ENCODE peak calls at places on chromosomes 3 and 15, in five cellular contexts. One of them, this sample, is unnamed.

GRCh38 chr3:99505646-99506269 is 132.6 kb upstream of the COL8A1 start:
- DNase-seq in AG10803: peak; percentile 98
- DNase-seq in MM.1S: peak; percentile 30
- DNase-seq in stomach: no peak
- DNase-seq in body of pancreas: no peak
- DNase-seq in this sample: no peak

GRCh38 chr3:59895972-59896371 is 846.1 kb upstream of the CFAP20DC start:
- DNase-seq in body of pancreas: no peak
- DNase-seq in stomach: no peak
- DNase-seq in MM.1S: no peak
- DNase-seq in AG10803: no peak
- DNase-seq in this sample: no peak

GRCh38 chr15:61794276-61794675 is 266.0 kb downstream of the VPS13C start:
- DNase-seq in AG10803: no peak
- DNase-seq in body of pancreas: no peak
- DNase-seq in MM.1S: no peak
- DNase-seq in stomach: no peak
- DNase-seq in this sample: no peak

GRCh38 chr3:164155386-164155785 is 922.9 kb downstream of the SI start:
- DNase-seq in body of pancreas: no peak
- DNase-seq in MM.1S: no peak
- DNase-seq in stomach: no peak
- DNase-seq in AG10803: no peak
- DNase-seq in this sample: no peak

GRCh38 chr15:76905855-76906254 is 715 bp upstream of the SCAPER start:
- DNase-seq in MM.1S: no peak
- DNase-seq in AG10803: no peak
- DNase-seq in body of pancreas: no peak
- DNase-seq in stomach: no peak
- DNase-seq in this sample: no peak

GRCh38 chr3:72665701-72666443 is 182.4 kb downstream of the SHQ1 start:
- DNase-seq in stomach: peak; percentile 46
- DNase-seq in MM.1S: peak; percentile 39
- DNase-seq in body of pancreas: peak; percentile 55
- DNase-seq in AG10803: no peak
- DNase-seq in this sample: peak; percentile 19

GRCh38 chr3:181726351-181727121 is 14.8 kb downstream of the SOX2 start:
- DNase-seq in body of pancreas: no peak
- DNase-seq in AG10803: no peak
- DNase-seq in MM.1S: peak; percentile 67
- DNase-seq in stomach: peak; percentile 63
- DNase-seq in this sample: no peak

GRCh38 chr15:85412956-85413854 is 32.8 kb downstream of the AKAP13 start:
- DNase-seq in body of pancreas: peak; percentile 42
- DNase-seq in stomach: peak; percentile 65
- DNase-seq in AG10803: peak; percentile 74
- DNase-seq in MM.1S: peak; percentile 92
- DNase-seq in this sample: peak; percentile 8

GRCh38 chr15:80568298-80568697 is 126.8 kb upstream of the ABHD17C start:
- DNase-seq in body of pancreas: no peak
- DNase-seq in MM.1S: no peak
- DNase-seq in stomach: no peak
- DNase-seq in AG10803: no peak
- DNase-seq in this sample: peak; percentile 76

GRCh38 chr3:169676925-169677537 is 13.5 kb upstream of the MECOM start:
- DNase-seq in AG10803: no peak
- DNase-seq in stomach: no peak
- DNase-seq in MM.1S: no peak
- DNase-seq in body of pancreas: no peak
- DNase-seq in this sample: no peak

GRCh38 chr15:68559342-68560310 is 19.2 kb upstream of the CORO2B start:
- DNase-seq in MM.1S: peak; percentile 76
- DNase-seq in stomach: peak; percentile 80
- DNase-seq in AG10803: peak; percentile 67
- DNase-seq in body of pancreas: peak; percentile 71
- DNase-seq in this sample: peak; percentile 27

GRCh38 chr3:195574497-195575304 is 9.0 kb downstream of the APOD start:
- DNase-seq in body of pancreas: no peak
- DNase-seq in AG10803: no peak
- DNase-seq in MM.1S: no peak
- DNase-seq in stomach: no peak
- DNase-seq in this sample: no peak

GRCh38 chr15:64193971-64194370 is 31.1 kb upstream of the PPIB start:
- DNase-seq in body of pancreas: no peak
- DNase-seq in AG10803: no peak
- DNase-seq in MM.1S: no peak
- DNase-seq in stomach: no peak
- DNase-seq in this sample: no peak

GRCh38 chr3:189146842-189147241 is 24.9 kb upstream of the TPRG1 start:
- DNase-seq in body of pancreas: no peak
- DNase-seq in MM.1S: no peak
- DNase-seq in AG10803: no peak
- DNase-seq in stomach: no peak
- DNase-seq in this sample: no peak

GRCh38 chr15:72503147-72503546 is 29.0 kb downstream of the ARIH1 start:
- DNase-seq in AG10803: peak; percentile 20
- DNase-seq in MM.1S: no peak
- DNase-seq in stomach: no peak
- DNase-seq in body of pancreas: no peak
- DNase-seq in this sample: peak; percentile 50
- H3K4me3 ChIP-seq in AG10803: no peak overlapping the region
- H3K4me3 ChIP-seq in MM.1S: no peak overlapping the region
- H3K4me3 ChIP-seq in stomach: no peak overlapping the region
- H3K4me3 ChIP-seq in body of pancreas: no peak overlapping the region
- H3K4me3 ChIP-seq in this sample: no peak overlapping the region

GRCh38 chr3:127836004-127836882 is 13.9 kb upstream of the MGLL start:
- DNase-seq in AG10803: no peak
- DNase-seq in stomach: peak; percentile 50
- DNase-seq in body of pancreas: no peak
- DNase-seq in MM.1S: peak; percentile 70
- DNase-seq in this sample: no peak
- H3K4me3 ChIP-seq in AG10803: no peak overlapping the region
- H3K4me3 ChIP-seq in stomach: no peak overlapping the region
- H3K4me3 ChIP-seq in body of pancreas: no peak overlapping the region
- H3K4me3 ChIP-seq in MM.1S: no peak overlapping the region
- H3K4me3 ChIP-seq in this sample: no peak overlapping the region

GRCh38 chr15:53869044-53869805 is 109.0 kb upstream of the UNC13C start:
- DNase-seq in body of pancreas: no peak
- DNase-seq in stomach: no peak
- DNase-seq in AG10803: no peak
- DNase-seq in MM.1S: peak; percentile 9
- DNase-seq in this sample: no peak
- H3K4me3 ChIP-seq in body of pancreas: no peak overlapping the region
- H3K4me3 ChIP-seq in stomach: no peak overlapping the region
- H3K4me3 ChIP-seq in AG10803: no peak overlapping the region
- H3K4me3 ChIP-seq in MM.1S: no peak overlapping the region
- H3K4me3 ChIP-seq in this sample: no peak overlapping the region

GRCh38 chr15:65355983-65356353 is 21.8 kb downstream of the IGDCC3 start:
- DNase-seq in MM.1S: no peak
- DNase-seq in stomach: no peak
- DNase-seq in AG10803: no peak
- DNase-seq in body of pancreas: no peak
- DNase-seq in this sample: no peak

GRCh38 chr15:65349338-65349737 is 28.5 kb downstream of the IGDCC3 start:
- DNase-seq in stomach: no peak
- DNase-seq in AG10803: no peak
- DNase-seq in body of pancreas: no peak
- DNase-seq in MM.1S: no peak
- DNase-seq in this sample: no peak

GRCh38 chr15:65355173-65355982 is 22.4 kb downstream of the IGDCC3 start:
- DNase-seq in body of pancreas: no peak
- DNase-seq in stomach: no peak
- DNase-seq in AG10803: no peak
- DNase-seq in MM.1S: no peak
- DNase-seq in this sample: no peak

GRCh38 chr15:65354835-65355172 is 23.0 kb downstream of the IGDCC3 start:
- DNase-seq in body of pancreas: no peak
- DNase-seq in MM.1S: no peak
- DNase-seq in AG10803: no peak
- DNase-seq in stomach: no peak
- DNase-seq in this sample: no peak
- H3K4me3 ChIP-seq in body of pancreas: no peak overlapping the region
- H3K4me3 ChIP-seq in MM.1S: no peak overlapping the region
- H3K4me3 ChIP-seq in AG10803: no peak overlapping the region
- H3K4me3 ChIP-seq in stomach: peak overlapping the region; percentile 42
- H3K4me3 ChIP-seq in this sample: no peak overlapping the region

DNA sequence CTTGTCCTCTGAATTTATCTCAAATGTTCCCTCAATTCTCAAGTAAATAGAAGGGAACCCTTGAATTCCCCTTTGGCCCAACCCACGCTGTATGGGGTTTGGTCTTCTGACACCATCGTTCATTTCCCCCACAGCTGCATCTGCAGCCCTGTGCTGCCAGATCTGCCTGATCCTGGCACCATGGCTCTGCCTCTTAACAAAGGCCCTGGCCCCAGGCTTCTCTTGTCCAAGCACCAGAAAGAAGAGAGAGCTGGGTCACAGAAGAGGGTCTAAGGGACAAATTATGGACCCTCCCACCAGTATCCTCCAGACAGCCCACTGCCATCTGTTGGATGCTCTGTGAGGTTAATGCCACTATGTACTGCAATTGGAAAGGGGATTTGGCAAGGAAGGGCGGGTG is 1.8 kb downstream of the MAP1A start:
- DNase-seq in AG10803: no peak
- DNase-seq in stomach: no peak
- DNase-seq in MM.1S: no peak
- DNase-seq in body of pancreas: no peak
- DNase-seq in this sample: no peak
- H3K4me3 ChIP-seq in AG10803: peak overlapping the region; percentile 98
- H3K4me3 ChIP-seq in stomach: peak overlapping the region; percentile 52
- H3K4me3 ChIP-seq in MM.1S: no peak overlapping the region
- H3K4me3 ChIP-seq in body of pancreas: no peak overlapping the region
- H3K4me3 ChIP-seq in this sample: peak overlapping the region; percentile 96

GRCh38 chr15:74430510-74430951 is 3.2 kb downstream of the SEMA7A start:
- DNase-seq in stomach: no peak
- DNase-seq in MM.1S: no peak
- DNase-seq in body of pancreas: no peak
- DNase-seq in AG10803: no peak
- DNase-seq in this sample: no peak

GRCh38 chr15:74431645-74432044 is 2.1 kb downstream of the SEMA7A start:
- DNase-seq in MM.1S: no peak
- DNase-seq in AG10803: no peak
- DNase-seq in body of pancreas: no peak
- DNase-seq in stomach: no peak
- DNase-seq in this sample: no peak

GRCh38 chr15:74429784-74430141 is 4.0 kb downstream of the SEMA7A start:
- DNase-seq in AG10803: no peak
- DNase-seq in MM.1S: no peak
- DNase-seq in body of pancreas: no peak
- DNase-seq in stomach: no peak
- DNase-seq in this sample: no peak

GRCh38 chr15:74432271-74432967 is 1.3 kb downstream of the SEMA7A start:
- DNase-seq in AG10803: no peak
- DNase-seq in MM.1S: no peak
- DNase-seq in body of pancreas: no peak
- DNase-seq in stomach: no peak
- DNase-seq in this sample: no peak

DNA sequence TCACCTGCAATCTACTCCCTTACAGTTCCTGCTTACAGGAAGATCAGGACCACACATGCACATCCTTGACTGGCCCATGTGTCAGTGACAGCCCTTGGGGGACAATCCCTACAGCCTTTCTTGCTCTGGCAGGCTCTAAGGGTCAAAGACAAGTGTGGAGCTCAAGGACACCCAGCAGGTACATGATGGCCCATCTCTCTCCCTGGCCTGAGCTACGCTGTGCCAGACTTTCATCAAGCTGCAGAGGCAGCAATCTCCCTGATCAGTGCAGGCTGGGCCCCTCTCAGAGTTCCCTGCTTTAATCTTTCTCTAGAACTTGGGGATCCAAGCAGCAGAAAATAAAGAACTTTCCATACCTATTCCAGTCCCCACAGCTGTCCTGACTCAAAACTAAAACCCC is 2.6 kb downstream of the SEMA7A start:
- DNase-seq in AG10803: no peak
- DNase-seq in MM.1S: no peak
- DNase-seq in body of pancreas: no peak
- DNase-seq in stomach: no peak
- DNase-seq in this sample: no peak
- H3K4me3 ChIP-seq in AG10803: peak overlapping the region; percentile 77
- H3K4me3 ChIP-seq in MM.1S: no peak overlapping the region
- H3K4me3 ChIP-seq in body of pancreas: no peak overlapping the region
- H3K4me3 ChIP-seq in stomach: no peak overlapping the region
- H3K4me3 ChIP-seq in this sample: no peak overlapping the region

GRCh38 chr3:179071161-179071568 is 444 bp downstream of the ZMAT3 start:
- DNase-seq in MM.1S: peak; percentile 51
- DNase-seq in AG10803: peak; percentile 48
- DNase-seq in body of pancreas: peak; percentile 38
- DNase-seq in stomach: no peak
- DNase-seq in this sample: peak; percentile 40

GRCh38 chr3:179068779-179069530 is 2.7 kb downstream of the ZMAT3 start:
- DNase-seq in MM.1S: no peak
- DNase-seq in AG10803: peak; percentile 64
- DNase-seq in body of pancreas: no peak
- DNase-seq in stomach: no peak
- DNase-seq in this sample: peak; percentile 26

GRCh38 chr3:179067839-179068238 is 3.8 kb downstream of the ZMAT3 start:
- DNase-seq in AG10803: no peak
- DNase-seq in MM.1S: no peak
- DNase-seq in stomach: no peak
- DNase-seq in body of pancreas: no peak
- DNase-seq in this sample: no peak

GRCh38 chr3:179071569-179072397 is at the start of gene ZMAT3:
- DNase-seq in stomach: peak; percentile 87
- DNase-seq in body of pancreas: peak; percentile 83
- DNase-seq in AG10803: peak; percentile 81
- DNase-seq in MM.1S: peak; percentile 84
- DNase-seq in this sample: peak; percentile 77

GRCh38 chr3:179069762-179070390 is 1.7 kb downstream of the ZMAT3 start:
- DNase-seq in AG10803: peak; percentile 68
- DNase-seq in MM.1S: peak; percentile 4
- DNase-seq in stomach: no peak
- DNase-seq in body of pancreas: no peak
- DNase-seq in this sample: no peak
- H3K4me3 ChIP-seq in AG10803: peak overlapping the region; percentile 89
- H3K4me3 ChIP-seq in MM.1S: no peak overlapping the region
- H3K4me3 ChIP-seq in stomach: no peak overlapping the region
- H3K4me3 ChIP-seq in body of pancreas: no peak overlapping the region
- H3K4me3 ChIP-seq in this sample: no peak overlapping the region

DNA sequence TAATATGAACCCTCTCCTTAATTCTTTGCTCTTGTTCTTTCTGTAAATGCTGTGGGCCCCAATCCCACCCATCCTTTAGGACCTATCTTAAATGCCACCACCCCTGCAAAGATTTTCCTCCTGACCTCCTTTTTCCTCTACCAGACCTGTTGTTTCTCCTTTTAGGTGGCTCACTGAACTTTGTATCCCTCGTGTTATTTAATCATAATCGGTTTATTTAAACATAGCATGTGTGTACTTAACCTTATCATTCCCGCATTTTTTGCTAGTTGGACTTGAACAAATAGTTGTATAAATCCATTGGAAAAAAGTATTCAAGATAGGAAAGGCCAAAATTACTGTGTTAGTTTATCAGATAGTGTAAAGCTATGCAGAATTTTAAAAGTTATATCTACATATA is 988 bp upstream of the NFKBIZ start:
- DNase-seq in body of pancreas: no peak
- DNase-seq in stomach: no peak
- DNase-seq in AG10803: no peak
- DNase-seq in MM.1S: no peak
- DNase-seq in this sample: no peak
- H3K4me3 ChIP-seq in body of pancreas: no peak overlapping the region
- H3K4me3 ChIP-seq in stomach: peak overlapping the region; percentile 62
- H3K4me3 ChIP-seq in AG10803: no peak overlapping the region
- H3K4me3 ChIP-seq in MM.1S: peak overlapping the region; percentile 92
- H3K4me3 ChIP-seq in this sample: no peak overlapping the region